ENCODE peak calls at places on chromosomes 16 and 17, in eight cellular contexts. C is sciatic nerve; N is amniotic stem cell; M is stimulated activated CD4-positive, alpha-beta T cell treated with anti-CD3 and anti-CD28 coated beads, Interleukin-12 subunit alpha, Interleukin-12 subunit beta, amount 100 ng/mL, for 48 hours; Z is renal cortical epithelial cell; F is mesenchymal stem cell; Y is Calu3; P is T-helper 1 cell. T is an unnamed sample.

GRCh38 chr16:71426069-71426879 is 15.6 kb downstream of the TLE7 start:
- DNase-seq in M (peak), C (no peak), Z (peak), N (peak), Y (peak), F (peak), P (no peak), T (peak)

GRCh38 chr16:48300391-48300856 is 53.1 kb upstream of the ABCC11 start:
- DNase-seq in N (no peak), Z (no peak), C (no peak), Y (no peak), P (no peak), M (no peak), F (peak), T (no peak)

GRCh38 chr17:70622382-70623260 is 453.3 kb downstream of the KCNJ2 start:
- DNase-seq in Z (peak), C (peak), P (no peak), M (no peak), Y (peak), N (no peak), F (peak), T (no peak)

GRCh38 chr17:76515291-76515949 is 14.2 kb upstream of the RHBDF2 start:
- DNase-seq in N (peak), M (peak), C (peak), Y (no peak), F (peak), P (peak), Z (peak), T (no peak)

GRCh38 chr16:76194621-76195015 is 82.6 kb upstream of the CNTNAP4 start:
- DNase-seq in Y (no peak), Z (peak), F (peak), C (no peak), M (no peak), P (no peak), N (peak), T (no peak)

GRCh38 chr16:89651584-89651983 is 5.9 kb downstream of the CHMP1A start:
- DNase-seq in N (no peak), Y (no peak), C (no peak), P (no peak), Z (no peak), F (no peak), M (no peak), T (no peak)

GRCh38 chr17:35774499-35774898 is 13.8 kb downstream of the C17orf50 start:
- DNase-seq in F (no peak), N (no peak), Y (no peak), P (no peak), M (no peak), Z (peak), C (no peak), T (no peak)

GRCh38 chr17:82935944-82936767 is 96.3 kb upstream of the ZNF750 start:
- DNase-seq in F (no peak), N (no peak), Y (no peak), P (no peak), M (no peak), C (peak), Z (no peak), T (no peak)

GRCh38 chr16:71501562-71501961 is 12.4 kb upstream of the ZNF19 start:
- DNase-seq in P (no peak), M (no peak), Y (peak), F (no peak), Z (peak), N (no peak), C (no peak), T (no peak)

GRCh38 chr17:45221081-45221996 is at the start of gene FMNL1:
- DNase-seq in Z (no peak), N (no peak), M (no peak), P (no peak), C (peak), Y (peak), F (no peak), T (no peak)

GRCh38 chr16:61057635-61058034 is 978.6 kb downstream of the CDH8 start:
- DNase-seq in C (no peak), F (no peak), P (no peak), Y (no peak), Z (no peak), N (no peak), M (no peak), T (no peak)

GRCh38 chr16:81913222-81913621 is 98.0 kb downstream of the SDR42E1 start:
- DNase-seq in P (no peak), N (no peak), M (no peak), Z (no peak), Y (no peak), C (no peak), F (no peak), T (no peak)

GRCh38 chr17:35743911-35744328 is 9.1 kb downstream of the GAS2L2 start:
- DNase-seq in Z (peak), P (no peak), C (no peak), M (no peak), N (no peak), F (peak), Y (peak), T (no peak)

GRCh38 chr16:19138601-19139000 is 24.8 kb downstream of the ITPRIPL2 start:
- DNase-seq in C (peak), Y (peak), P (no peak), N (no peak), F (peak), M (no peak), Z (no peak), T (no peak)

GRCh38 chr17:49224198-49224996 is 6.2 kb downstream of the PHOSPHO1 start:
- DNase-seq in C (no peak), N (no peak), F (peak), P (peak), Y (peak), M (no peak), Z (no peak), T (no peak)

GRCh38 chr16:50354629-50355456 is 13.9 kb downstream of the BRD7 start:
- DNase-seq in P (no peak), C (no peak), F (peak), Y (no peak), M (no peak), Z (peak), N (no peak), T (no peak)

GRCh38 chr17:62804025-62804424 is 4.1 kb downstream of the MARCHF10 start:
- DNase-seq in N (no peak), Y (no peak), P (no peak), Z (no peak), C (no peak), F (no peak), M (no peak), T (no peak)

GRCh38 chr16:72474511-72475123 is 302.7 kb upstream of the PMFBP1 start:
- DNase-seq in C (no peak), N (peak), P (no peak), Y (peak), F (peak), Z (peak), M (no peak), T (peak)

GRCh38 chr16:81175325-81175891 is 63.1 kb upstream of the BCO1 start:
- DNase-seq in Z (peak), M (no peak), N (peak), C (no peak), F (peak), P (no peak), Y (no peak), T (no peak)

GRCh38 chr17:81870978-81871386 is at the start of gene ARHGDIA:
- DNase-seq in M (no peak), Z (no peak), Y (no peak), P (no peak), F (no peak), C (no peak), N (no peak), T (no peak)

GRCh38 chr17:65434251-65434650 is 127.2 kb downstream of the AXIN2 start:
- DNase-seq in N (no peak), Z (peak), Y (no peak), C (no peak), P (no peak), F (no peak), M (no peak), T (peak)

GRCh38 chr16:55437627-55438026 is 41.4 kb upstream of the MMP2 start:
- DNase-seq in Y (no peak), C (no peak), N (no peak), M (no peak), Z (peak), P (no peak), F (no peak), T (peak)

GRCh38 chr16:10984509-10984908 is 40.1 kb downstream of the CLEC16A start:
- DNase-seq in P (no peak), Z (no peak), C (no peak), Y (no peak), F (peak), M (no peak), N (no peak), T (no peak)

GRCh38 chr17:63364387-63364786 is 81.7 kb downstream of the CYB561 start:
- DNase-seq in Y (no peak), N (no peak), F (no peak), Z (no peak), C (no peak), P (no peak), M (no peak), T (no peak)

GRCh38 chr17:43132117-43132516 is 7.0 kb upstream of the BRCA1 start:
- DNase-seq in P (no peak), F (no peak), Z (no peak), M (no peak), C (no peak), N (no peak), Y (no peak), T (no peak)

GRCh38 chr17:7912927-7913524 is 3.1 kb downstream of the RNF227 start:
- DNase-seq in Y (peak), P (peak), F (peak), Z (peak), M (no peak), C (no peak), N (no peak), T (no peak)

GRCh38 chr17:42608692-42609181 is 437 bp downstream of the RETREG3 start:
- DNase-seq in N (no peak), Z (no peak), M (no peak), Y (no peak), P (no peak), F (no peak), C (peak), T (no peak)

GRCh38 chr16:11534262-11534661 is 52.5 kb downstream of the LITAF start:
- DNase-seq in P (no peak), Y (peak), C (no peak), M (no peak), N (no peak), F (no peak), Z (peak), T (no peak)

GRCh38 chr16:68079616-68080344 is 5.4 kb upstream of the NFATC3 start:
- DNase-seq in F (peak), N (no peak), C (peak), Y (no peak), M (peak), Z (no peak), P (peak), T (no peak)

GRCh38 chr16:88798772-88799455 is 4.7 kb upstream of the CDT1 start:
- DNase-seq in Z (no peak), M (no peak), C (no peak), N (no peak), Y (no peak), P (no peak), F (no peak), T (no peak)

GRCh38 chr16:48479955-48480354 is 94.7 kb upstream of the SIAH1 start:
- DNase-seq in Z (peak), P (no peak), C (no peak), F (peak), N (no peak), M (no peak), Y (no peak), T (no peak)

GRCh38 chr16:86733526-86734254 is 155.3 kb downstream of the FOXL1 start:
- DNase-seq in Y (no peak), F (no peak), M (no peak), Z (no peak), C (no peak), N (no peak), P (no peak), T (no peak)

GRCh38 chr16:60648260-60648659 is 1388.0 kb downstream of the CDH8 start:
- DNase-seq in P (no peak), C (no peak), Z (no peak), F (no peak), M (no peak), Y (no peak), N (no peak), T (no peak)

GRCh38 chr17:44221072-44221861 is 1.8 kb upstream of the UBTF start:
- DNase-seq in N (peak), F (peak), C (peak), Y (peak), Z (peak), M (peak), P (peak), T (peak)

GRCh38 chr16:66211651-66212050 is 154.8 kb upstream of the CDH5 start:
- DNase-seq in F (no peak), M (no peak), N (no peak), Z (no peak), Y (no peak), C (no peak), P (no peak), T (no peak)

GRCh38 chr16:74462361-74462760 is 41.1 kb upstream of the CLEC18B start:
- DNase-seq in N (no peak), Y (no peak), P (no peak), Z (peak), M (no peak), F (no peak), C (no peak), T (no peak)